ENCODE peak calls at places on chromosome 5, in four cellular contexts. One of them, this sample, is unnamed.

GRCh38 chr5:32259033-32259432 is 53.7 kb downstream of the MTMR12 start:
- DNase-seq in RWPE2: no peak
- DNase-seq in right atrium auricular region: no peak
- DNase-seq in BE2C: no peak
- DNase-seq in this sample: no peak

GRCh38 chr5:56175028-56175427 is 58.1 kb downstream of the ANKRD55 start:
- DNase-seq in RWPE2: no peak
- DNase-seq in right atrium auricular region: no peak
- DNase-seq in BE2C: no peak
- DNase-seq in this sample: no peak

GRCh38 chr5:124621279-124621678 is 125.2 kb downstream of the ZNF608 start:
- DNase-seq in RWPE2: no peak
- DNase-seq in BE2C: no peak
- DNase-seq in right atrium auricular region: no peak
- DNase-seq in this sample: no peak

GRCh38 chr5:137395011-137395755 is 103.9 kb downstream of the SPOCK1 start:
- DNase-seq in BE2C: no peak
- DNase-seq in right atrium auricular region: no peak
- DNase-seq in RWPE2: no peak
- DNase-seq in this sample: no peak

GRCh38 chr5:27130587-27130986 is 92.2 kb upstream of the CDH9 start:
- DNase-seq in right atrium auricular region: no peak
- DNase-seq in BE2C: no peak
- DNase-seq in RWPE2: no peak
- DNase-seq in this sample: no peak

GRCh38 chr5:38827525-38827924 is 18.3 kb upstream of the OSMR start:
- DNase-seq in BE2C: no peak
- DNase-seq in RWPE2: no peak
- DNase-seq in right atrium auricular region: no peak
- DNase-seq in this sample: no peak

GRCh38 chr5:26749829-26750228 is 288.6 kb downstream of the CDH9 start:
- DNase-seq in BE2C: no peak
- DNase-seq in right atrium auricular region: no peak
- DNase-seq in RWPE2: no peak
- DNase-seq in this sample: no peak

GRCh38 chr5:129018836-129019235 is 53.5 kb downstream of the SLC27A6 start:
- DNase-seq in RWPE2: no peak
- DNase-seq in BE2C: no peak
- DNase-seq in right atrium auricular region: no peak
- DNase-seq in this sample: no peak

GRCh38 chr5:72268753-72269410 is 51.2 kb downstream of the MRPS27 start:
- DNase-seq in BE2C: peak
- DNase-seq in RWPE2: no peak
- DNase-seq in right atrium auricular region: no peak
- DNase-seq in this sample: peak

GRCh38 chr5:160899735-160900134 is 47.7 kb upstream of the ATP10B start:
- DNase-seq in right atrium auricular region: no peak
- DNase-seq in BE2C: no peak
- DNase-seq in RWPE2: no peak
- DNase-seq in this sample: no peak
- H3K4me3 ChIP-seq in right atrium auricular region: no peak
- H3K4me3 ChIP-seq in BE2C: no peak
- H3K4me3 ChIP-seq in RWPE2: no peak
- H3K4me3 ChIP-seq in this sample: no peak

GRCh38 chr5:1293997-1294838 is 650 bp downstream of the TERT start:
- DNase-seq in right atrium auricular region: no peak
- DNase-seq in RWPE2: peak
- DNase-seq in BE2C: no peak
- DNase-seq in this sample: peak
- H3K4me3 ChIP-seq in right atrium auricular region: peak
- H3K4me3 ChIP-seq in RWPE2: peak
- H3K4me3 ChIP-seq in BE2C: no peak
- H3K4me3 ChIP-seq in this sample: peak

GRCh38 chr5:43040287-43041098 is at the start of gene ANXA2R:
- DNase-seq in right atrium auricular region: peak
- DNase-seq in BE2C: peak
- DNase-seq in RWPE2: peak
- DNase-seq in this sample: peak

GRCh38 chr5:43041669-43042175 is 1.6 kb upstream of the ANXA2R start:
- DNase-seq in RWPE2: no peak
- DNase-seq in BE2C: peak
- DNase-seq in right atrium auricular region: peak
- DNase-seq in this sample: peak

GRCh38 chr5:43039468-43040286 is 442 bp downstream of the ANXA2R start:
- DNase-seq in right atrium auricular region: peak
- DNase-seq in RWPE2: no peak
- DNase-seq in BE2C: peak
- DNase-seq in this sample: peak

GRCh38 chr5:43042176-43042625 is 2.1 kb upstream of the ANXA2R start:
- DNase-seq in RWPE2: no peak
- DNase-seq in BE2C: peak
- DNase-seq in right atrium auricular region: peak
- DNase-seq in this sample: peak

DNA sequence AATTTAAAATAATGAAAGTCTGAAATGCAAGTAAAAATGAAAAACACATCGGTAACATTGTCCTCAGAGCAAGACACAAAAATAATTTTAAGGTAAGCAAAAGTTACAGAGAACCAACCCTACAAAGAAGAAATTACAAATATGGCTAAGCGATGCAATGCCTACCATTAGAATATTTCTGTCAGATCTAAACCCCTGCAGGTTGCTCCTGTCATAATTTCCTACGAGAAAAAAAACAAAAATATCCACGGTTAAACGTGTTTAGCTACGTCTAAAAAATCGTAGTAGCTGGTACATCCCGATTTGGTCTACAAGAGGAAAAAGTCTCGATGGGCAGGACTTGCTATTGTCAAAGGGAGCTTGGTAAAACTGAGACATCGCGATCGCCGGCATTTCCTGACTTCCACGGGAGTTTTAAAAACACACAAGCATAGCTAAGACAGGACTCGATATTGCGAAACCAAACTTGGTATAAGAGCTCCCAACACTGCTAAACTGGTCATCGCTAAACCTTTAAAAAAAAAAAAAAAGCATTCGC is 1.1 kb upstream of the ANXA2R start:
- DNase-seq in RWPE2: no peak
- DNase-seq in right atrium auricular region: peak
- DNase-seq in BE2C: no peak
- DNase-seq in this sample: peak
- H3K4me3 ChIP-seq in RWPE2: peak
- H3K4me3 ChIP-seq in right atrium auricular region: peak
- H3K4me3 ChIP-seq in BE2C: peak
- H3K4me3 ChIP-seq in this sample: peak

GRCh38 chr5:162434311-162434710 is 366.7 kb downstream of the GABRG2 start:
- DNase-seq in RWPE2: no peak
- DNase-seq in BE2C: no peak
- DNase-seq in right atrium auricular region: no peak
- DNase-seq in this sample: no peak

GRCh38 chr5:162436055-162436454 is 368.5 kb downstream of the GABRG2 start:
- DNase-seq in BE2C: no peak
- DNase-seq in right atrium auricular region: no peak
- DNase-seq in RWPE2: no peak
- DNase-seq in this sample: no peak
- H3K4me3 ChIP-seq in BE2C: no peak
- H3K4me3 ChIP-seq in right atrium auricular region: no peak
- H3K4me3 ChIP-seq in RWPE2: no peak
- H3K4me3 ChIP-seq in this sample: no peak

GRCh38 chr5:59216845-59217244 is 634.0 kb downstream of the RAB3C start:
- DNase-seq in RWPE2: no peak
- DNase-seq in BE2C: no peak
- DNase-seq in right atrium auricular region: no peak
- DNase-seq in this sample: no peak
- H3K4me3 ChIP-seq in RWPE2: no peak
- H3K4me3 ChIP-seq in BE2C: no peak
- H3K4me3 ChIP-seq in right atrium auricular region: no peak
- H3K4me3 ChIP-seq in this sample: no peak

DNA sequence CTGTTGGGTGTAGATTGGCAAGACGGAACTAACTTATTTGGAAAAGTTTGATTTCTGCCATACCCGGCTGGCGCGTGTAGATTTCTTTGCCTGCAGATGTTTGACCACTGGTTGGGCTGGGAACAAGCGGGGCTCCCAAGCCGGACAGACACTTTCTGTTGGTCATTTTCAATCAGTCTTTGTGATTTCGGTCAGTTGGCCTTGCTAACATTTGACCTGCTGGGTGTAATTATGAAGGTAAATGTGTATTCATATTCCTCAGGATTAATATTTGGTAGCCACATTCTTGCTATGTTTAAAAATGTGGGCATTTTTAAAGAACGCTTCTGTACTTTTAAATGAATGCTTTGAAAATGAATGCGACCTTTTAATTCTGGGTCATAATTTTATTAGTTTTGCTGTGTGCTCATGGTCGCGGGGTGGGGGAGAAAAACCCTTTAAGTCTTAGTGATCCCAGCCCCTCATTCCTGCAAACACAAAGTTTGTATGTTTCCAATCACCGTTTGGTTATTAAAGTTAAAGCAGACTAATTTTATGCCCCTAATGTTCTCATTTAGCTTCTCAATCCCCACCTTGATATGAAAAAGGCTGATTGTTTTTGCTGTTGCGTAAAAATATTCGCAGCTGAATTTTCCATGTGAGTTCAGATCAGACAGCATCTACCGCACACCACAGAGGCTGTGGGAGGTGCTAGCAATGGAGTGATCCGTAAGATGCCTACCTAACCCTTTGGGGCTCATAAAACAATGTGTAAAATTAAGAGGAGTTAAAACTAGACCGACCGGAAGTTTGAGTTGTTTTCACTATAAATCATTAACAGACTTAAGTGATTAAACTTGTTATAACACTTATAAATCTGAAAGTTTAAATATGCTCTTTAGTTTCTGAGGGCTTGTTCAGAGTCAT is 1.5 kb downstream of the RASGRF2 start:
- DNase-seq in BE2C: no peak
- DNase-seq in right atrium auricular region: no peak
- DNase-seq in RWPE2: no peak
- DNase-seq in this sample: no peak
- H3K4me3 ChIP-seq in BE2C: no peak
- H3K4me3 ChIP-seq in right atrium auricular region: peak
- H3K4me3 ChIP-seq in RWPE2: peak
- H3K4me3 ChIP-seq in this sample: no peak

GRCh38 chr5:170249360-170249759 is 16.6 kb downstream of the C5orf58 start:
- DNase-seq in BE2C: no peak
- DNase-seq in right atrium auricular region: no peak
- DNase-seq in RWPE2: no peak
- DNase-seq in this sample: no peak
- H3K4me3 ChIP-seq in BE2C: no peak
- H3K4me3 ChIP-seq in right atrium auricular region: no peak
- H3K4me3 ChIP-seq in RWPE2: no peak
- H3K4me3 ChIP-seq in this sample: no peak